ENCODE peak calls at places on chromosomes 4 and X, in seven cellular contexts. N is trophoblast cell, M is keratinocyte, T is SK-N-SH, B is IMR-90, L is mammary epithelial cell, C is PC-9. Y is an unnamed sample.

GRCh38 chr4:81503586-81503985 is 31.9 kb upstream of the RASGEF1B start:
- DNase-seq in N (no peak), M (no peak), T (no peak), B (no peak), L (no peak), C (no peak), Y (no peak)

GRCh38 chr4:25425361-25425760 is 48.3 kb downstream of the ANAPC4 start:
- DNase-seq in N (no peak), M (no peak), T (peak), B (no peak), L (no peak), C (no peak), Y (no peak)

GRCh38 chr4:66577922-66578321 is 907.6 kb upstream of the EPHA5 start:
- DNase-seq in N (no peak), M (no peak), T (no peak), B (no peak), L (peak), C (no peak), Y (no peak)

GRCh38 chr4:140252742-140253555 is 99.0 kb upstream of the MAML3 start:
- DNase-seq in N (peak), M (no peak), T (peak), B (peak), L (peak), C (peak), Y (peak)

GRCh38 chrX:119624951-119625668 is 18.9 kb upstream of the NKRF start:
- DNase-seq in N (no peak), M (no peak), T (no peak), B (no peak), L (no peak), C (no peak), Y (no peak)

GRCh38 chr4:113398441-113399143 is 349.1 kb downstream of the ANK2 start:
- DNase-seq in N (peak), M (no peak), T (no peak), B (no peak), L (peak), C (peak), Y (peak)

GRCh38 chr4:44425614-44426208 is 22.9 kb downstream of the KCTD8 start:
- DNase-seq in N (peak), M (no peak), T (peak), B (peak), L (no peak), C (no peak), Y (no peak)

GRCh38 chrX:10110984-10111363 is 45.8 kb upstream of the CLCN4 start:
- DNase-seq in N (no peak), M (no peak), T (no peak), B (no peak), L (no peak), C (no peak), Y (no peak)

GRCh38 chr4:11748169-11748872 is 319.6 kb upstream of the HS3ST1 start:
- DNase-seq in N (no peak), M (no peak), T (no peak), B (peak), L (peak), C (no peak), Y (no peak)

GRCh38 chr4:14768449-14768848 is 233.8 kb upstream of the CPEB2 start:
- DNase-seq in N (no peak), M (no peak), T (no peak), B (no peak), L (no peak), C (no peak), Y (no peak)

GRCh38 chr4:182216005-182216404 is 27.2 kb upstream of the TENM3 start:
- DNase-seq in N (no peak), M (no peak), T (no peak), B (no peak), L (no peak), C (no peak), Y (no peak)

GRCh38 chr4:168498259-168498658 is 1.4 kb downstream of the PALLD start:
- DNase-seq in N (no peak), M (no peak), T (no peak), B (peak), L (no peak), C (no peak), Y (no peak)

GRCh38 chr4:94757192-94758140 is at the start of gene BMPR1B:
- DNase-seq in N (peak), M (no peak), T (peak), B (peak), L (peak), C (no peak), Y (no peak)

GRCh38 chr4:1532549-1533395 is 126.5 kb upstream of the NKX1-1 start:
- DNase-seq in N (no peak), M (no peak), T (no peak), B (no peak), L (no peak), C (no peak), Y (no peak)

GRCh38 chr4:87005369-87005689 is 70.5 kb downstream of the AFF1 start:
- DNase-seq in N (no peak), M (no peak), T (no peak), B (no peak), L (no peak), C (no peak), Y (no peak)

GRCh38 chr4:84455697-84456096 is 43.4 kb downstream of the NKX6-1 start:
- DNase-seq in N (no peak), M (no peak), T (no peak), B (no peak), L (no peak), C (no peak), Y (no peak)

GRCh38 chrX:151825927-151826471 is 86.7 kb upstream of the MAGEA4 start:
- DNase-seq in N (peak), M (no peak), T (no peak), B (peak), L (peak), C (peak), Y (no peak)

GRCh38 chr4:1028574-1029220 is 17.3 kb downstream of the FGFRL1 start:
- DNase-seq in N (no peak), M (no peak), T (no peak), B (no peak), L (no peak), C (no peak), Y (no peak)

GRCh38 chr4:71167083-71167482 is 171.7 kb upstream of the SLC4A4 start:
- DNase-seq in N (no peak), M (no peak), T (no peak), B (no peak), L (no peak), C (no peak), Y (no peak)

GRCh38 chr4:61397174-61397573 is 197.0 kb downstream of the ADGRL3 start:
- DNase-seq in N (no peak), M (no peak), T (no peak), B (peak), L (peak), C (no peak), Y (no peak)

GRCh38 chrX:135477576-135477975 is 42.9 kb upstream of the INTS6L start:
- DNase-seq in N (peak), M (no peak), T (peak), B (peak), L (peak), C (no peak), Y (peak)

GRCh38 chr4:184343400-184344177 is 125.9 kb upstream of the ENPP6 start:
- DNase-seq in N (peak), M (no peak), T (peak), B (peak), L (peak), C (peak), Y (peak)

GRCh38 chr4:184647391-184648101 is 1.7 kb downstream of the CASP3 start:
- DNase-seq in N (no peak), M (no peak), T (no peak), B (peak), L (peak), C (no peak), Y (no peak)

GRCh38 chr4:176340871-176341685 is 21.3 kb downstream of the SPCS3 start:
- DNase-seq in N (peak), M (no peak), T (peak), B (peak), L (peak), C (no peak), Y (peak)

GRCh38 chr4:17494258-17494657 is 17.6 kb downstream of the QDPR start:
- DNase-seq in N (peak), M (peak), T (no peak), B (peak), L (peak), C (no peak), Y (no peak)

GRCh38 chr4:72505314-72505744 is 63.7 kb downstream of the ADAMTS3 start:
- DNase-seq in N (peak), M (no peak), T (peak), B (peak), L (peak), C (peak), Y (peak)

GRCh38 chrX:153832732-153833131 is 2.4 kb upstream of the PDZD4 start:
- DNase-seq in N (no peak), M (no peak), T (no peak), B (no peak), L (no peak), C (no peak), Y (no peak)

GRCh38 chrX:117982702-117983392 is 133.8 kb downstream of the KLHL13 start:
- DNase-seq in N (no peak), M (no peak), T (no peak), B (no peak), L (no peak), C (no peak), Y (no peak)

GRCh38 chrX:134600714-134601113 is 57.6 kb downstream of the PLAC1 start:
- DNase-seq in N (no peak), M (no peak), T (no peak), B (peak), L (peak), C (peak), Y (no peak)

GRCh38 chr4:27861802-27862201 is 1001.2 kb downstream of the STIM2 start:
- DNase-seq in N (no peak), M (no peak), T (no peak), B (peak), L (peak), C (no peak), Y (no peak)

GRCh38 chr4:18914182-18914581 is 892.6 kb upstream of the LCORL start:
- DNase-seq in N (peak), M (peak), T (no peak), B (no peak), L (peak), C (no peak), Y (no peak)

GRCh38 chrX:129968968-129969367 is 13.5 kb upstream of the BCORL1 start:
- DNase-seq in N (no peak), M (no peak), T (no peak), B (no peak), L (no peak), C (no peak), Y (no peak)

GRCh38 chr4:155402941-155403340 is 26.2 kb upstream of the MAP9 start:
- DNase-seq in N (no peak), M (no peak), T (no peak), B (no peak), L (no peak), C (no peak), Y (no peak)
- H2AFZ ChIP-seq in N (no peak), M (no peak), T (no peak), B (no peak), L (no peak), C (no peak), Y (no peak)

DNA sequence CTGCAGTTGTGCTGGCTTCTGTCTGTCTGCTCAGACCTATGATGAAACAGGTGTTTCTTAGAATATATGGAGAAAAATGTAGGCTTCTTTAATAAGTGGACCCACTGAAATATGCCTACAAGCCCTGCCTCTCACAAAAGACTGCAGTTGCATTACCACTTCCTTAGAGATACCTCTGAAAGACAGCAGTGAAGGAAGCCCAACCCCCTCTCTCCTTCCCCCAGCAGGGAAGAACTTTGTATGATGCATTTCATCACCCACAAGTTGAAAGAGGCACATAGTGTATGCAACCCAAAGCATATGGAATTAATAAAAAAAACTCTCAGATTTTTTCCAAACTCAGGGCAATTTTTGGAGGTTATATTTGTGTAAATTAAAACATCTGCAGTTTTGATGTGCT is 916.7 kb downstream of the TECRL start:
- DNase-seq in N (no peak), M (no peak), T (no peak), B (no peak), L (no peak), C (no peak), Y (no peak)
- H2AFZ ChIP-seq in N (no peak), M (no peak), T (no peak), B (no peak), L (no peak), C (no peak), Y (no peak)

GRCh38 chr4:186021461-186022167 is 47.3 kb upstream of the TLR3 start:
- DNase-seq in N (peak), M (no peak), T (peak), B (peak), L (peak), C (no peak), Y (peak)
- H2AFZ ChIP-seq in N (no peak), M (no peak), T (peak), B (peak), L (no peak), C (no peak), Y (no peak)

GRCh38 chr4:121108557-121108956 is 36.2 kb upstream of the NDNF start:
- DNase-seq in N (no peak), M (no peak), T (no peak), B (no peak), L (no peak), C (no peak), Y (peak)

GRCh38 chr4:121114756-121115155 is 42.4 kb upstream of the NDNF start:
- DNase-seq in N (no peak), M (no peak), T (no peak), B (no peak), L (no peak), C (no peak), Y (no peak)

GRCh38 chr4:121112530-121112929 is 40.2 kb upstream of the NDNF start:
- DNase-seq in N (peak), M (no peak), T (no peak), B (no peak), L (no peak), C (no peak), Y (no peak)

GRCh38 chr4:121118344-121118743 is 45.8 kb downstream of the TNIP3 start:
- DNase-seq in N (no peak), M (no peak), T (no peak), B (no peak), L (no peak), C (no peak), Y (no peak)

GRCh38 chr4:121113680-121114079 is 41.3 kb upstream of the NDNF start:
- DNase-seq in N (no peak), M (no peak), T (no peak), B (no peak), L (no peak), C (no peak), Y (no peak)
- H2AFZ ChIP-seq in N (no peak), M (no peak), T (no peak), B (no peak), L (no peak), C (no peak), Y (no peak)

GRCh38 chrX:100647095-100647494 is 3.1 kb downstream of the SRPX2 start:
- DNase-seq in N (peak), M (no peak), T (no peak), B (no peak), L (no peak), C (no peak), Y (peak)

GRCh38 chrX:100642296-100642695 is 1.7 kb upstream of the SRPX2 start:
- DNase-seq in N (no peak), M (no peak), T (no peak), B (no peak), L (no peak), C (peak), Y (no peak)

GRCh38 chrX:100645106-100645505 is 1.1 kb downstream of the SRPX2 start:
- DNase-seq in N (no peak), M (no peak), T (no peak), B (no peak), L (peak), C (peak), Y (no peak)

GRCh38 chrX:100643943-100644587 is at the start of gene SRPX2:
- DNase-seq in N (peak), M (peak), T (no peak), B (peak), L (peak), C (peak), Y (no peak)

GRCh38 chrX:100643212-100643611 is 787 bp upstream of the SRPX2 start:
- DNase-seq in N (no peak), M (peak), T (no peak), B (no peak), L (peak), C (no peak), Y (no peak)
- H2AFZ ChIP-seq in N (no peak), M (no peak), T (no peak), B (no peak), L (no peak), C (no peak), Y (no peak)

DNA sequence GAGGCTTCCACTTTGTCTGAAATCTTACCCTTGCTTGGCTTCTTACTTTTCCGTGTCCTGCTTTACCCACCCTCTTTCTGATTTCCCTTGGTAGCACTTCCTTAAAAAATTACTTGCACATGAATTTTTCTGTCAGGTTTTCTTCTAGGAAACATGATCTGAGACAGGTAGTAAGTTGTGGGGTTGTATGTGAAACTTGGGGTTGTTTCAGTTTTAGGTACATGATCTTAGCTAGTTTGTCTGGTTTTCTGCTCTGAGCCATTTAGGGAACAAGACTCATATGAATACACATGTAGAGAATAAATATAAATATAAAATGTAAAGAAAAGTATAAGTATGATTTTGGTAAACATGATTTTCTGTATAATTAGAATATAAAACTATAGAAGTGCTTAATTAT is 17.4 kb upstream of the ARMCX2 start:
- DNase-seq in N (no peak), M (no peak), T (no peak), B (no peak), L (no peak), C (no peak), Y (no peak)
- H2AFZ ChIP-seq in N (no peak), M (no peak), T (no peak), B (no peak), L (no peak), C (no peak), Y (no peak)

GRCh38 chr4:75985116-75985515 is 5.6 kb downstream of the SDAD1 start:
- DNase-seq in N (no peak), M (peak), T (no peak), B (peak), L (peak), C (no peak), Y (no peak)

GRCh38 chr4:75995727-75996126 is 5.0 kb upstream of the SDAD1 start:
- DNase-seq in N (peak), M (no peak), T (peak), B (peak), L (peak), C (peak), Y (peak)

GRCh38 chr4:75992462-75992861 is 1.7 kb upstream of the SDAD1 start:
- DNase-seq in N (no peak), M (no peak), T (no peak), B (no peak), L (no peak), C (no peak), Y (no peak)

GRCh38 chr4:75990129-75990528 is 616 bp downstream of the SDAD1 start:
- DNase-seq in N (peak), M (no peak), T (peak), B (peak), L (peak), C (no peak), Y (peak)
- H2AFZ ChIP-seq in N (peak), M (peak), T (peak), B (no peak), L (peak), C (peak), Y (no peak)

DNA sequence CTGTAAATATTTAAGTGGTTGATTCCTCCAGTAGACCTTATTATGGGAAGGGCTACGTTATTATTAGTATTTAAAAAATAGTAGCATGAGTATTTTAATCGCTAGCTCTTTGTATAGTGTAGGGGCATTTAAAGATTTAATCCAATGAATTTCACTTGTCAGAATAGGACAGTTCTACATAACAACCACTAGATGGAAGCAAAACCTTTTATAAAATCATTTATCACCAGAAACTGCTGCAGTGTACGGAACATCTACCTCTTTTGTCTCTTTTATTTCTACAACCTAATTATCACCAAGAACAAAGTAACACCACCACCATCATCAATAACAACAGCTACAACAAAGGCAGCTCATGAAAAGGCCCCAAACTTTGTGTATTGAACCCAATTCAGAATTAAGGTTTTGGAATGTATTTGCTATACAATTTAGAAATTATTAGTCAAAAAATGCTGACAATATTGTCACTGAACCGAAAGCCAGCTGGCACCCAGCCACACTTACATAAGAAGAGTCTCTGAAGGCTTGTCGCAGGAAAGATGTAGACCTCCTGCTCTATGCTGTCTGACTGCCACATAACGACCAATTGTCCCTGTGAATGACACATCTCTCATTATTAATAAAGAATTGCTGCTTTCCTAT is 260.9 kb upstream of the RPS6KA3 start:
- DNase-seq in N (peak), M (no peak), T (peak), B (peak), L (no peak), C (no peak), Y (peak)
- H2AFZ ChIP-seq in N (no peak), M (no peak), T (no peak), B (no peak), L (no peak), C (no peak), Y (no peak)